ENCODE peak calls at places on chromosomes 11 and 22, in nine cellular contexts. F is SHP77, W is HCEC 1CT, S is ureter, Z is mucosa of descending colon, B is M059J, I is GM23338, J is right lobe of liver, V is NCI-H460. X is an unnamed sample.

GRCh38 chr11:44120169-44120568 is 24.7 kb downstream of the EXT2 start:
- DNase-seq in V (no peak), W (no peak), Z (no peak), S (no peak), B (no peak), I (peak; percentile 52), F (peak; percentile 10), J (no peak), X (no peak)

GRCh38 chr11:75625970-75626691 is 42.7 kb downstream of the MAP6 start:
- DNase-seq in J (no peak), V (no peak), S (no peak), Z (no peak), B (peak; percentile 90), F (peak; percentile 59), I (no peak), W (peak; percentile 85), X (no peak)

GRCh38 chr11:47415949-47416472 is 7.6 kb downstream of the SLC39A13 start:
- DNase-seq in S (peak; percentile 88), I (peak; percentile 43), J (no peak), Z (peak; percentile 78), W (peak; percentile 96), B (peak; percentile 97), V (no peak), F (no peak), X (no peak)

GRCh38 chr11:68776442-68777235 is 25.3 kb upstream of the TESMIN start:
- DNase-seq in W (peak; percentile 2), S (no peak), F (no peak), B (no peak), V (no peak), J (no peak), Z (no peak), I (no peak), X (no peak)

GRCh38 chr22:47337161-47337621 is 574.7 kb downstream of the TBC1D22A start:
- DNase-seq in V (peak; percentile 27), Z (no peak), B (peak; percentile 98), S (no peak), F (peak; percentile 90), J (no peak), I (no peak), W (peak; percentile 34), X (no peak)

GRCh38 chr11:17371614-17372013 is 16.8 kb downstream of the KCNJ11 start:
- DNase-seq in S (no peak), V (no peak), F (no peak), B (peak; percentile 19), J (no peak), W (no peak), I (peak; percentile 52), Z (no peak), X (peak; percentile 26)

GRCh38 chr11:61480261-61480660 is 28.3 kb upstream of the LRRC10B start:
- DNase-seq in I (no peak), F (no peak), S (no peak), B (no peak), V (no peak), W (no peak), J (no peak), Z (no peak), X (peak; percentile 1)

GRCh38 chr11:16512163-16512562 is 155.8 kb upstream of the SOX6 start:
- DNase-seq in V (no peak), B (no peak), F (no peak), I (no peak), J (no peak), S (no peak), W (no peak), Z (no peak), X (no peak)

GRCh38 chr22:20567993-20568417 is 60.6 kb downstream of the MED15 start:
- DNase-seq in Z (peak; percentile 49), W (peak; percentile 50), B (peak; percentile 48), S (no peak), V (no peak), J (no peak), F (no peak), I (peak; percentile 40), X (peak; percentile 12)

GRCh38 chr11:117833401-117833891 is 8.9 kb upstream of the FXYD2 start:
- DNase-seq in V (no peak), Z (peak; percentile 91), J (peak; percentile 63), S (peak; percentile 92), W (no peak), F (peak; percentile 86), B (no peak), I (no peak), X (peak; percentile 93)

GRCh38 chr22:30908051-30908461 is 60.5 kb downstream of the MORC2 start:
- DNase-seq in V (no peak), F (no peak), J (no peak), S (no peak), I (no peak), Z (peak; percentile 24), W (no peak), B (no peak), X (no peak)

GRCh38 chr11:91248199-91248807 is 976.3 kb upstream of the FAT3 start:
- DNase-seq in Z (no peak), V (peak; percentile 2), S (no peak), J (no peak), B (peak; percentile 22), I (peak; percentile 74), F (peak; percentile 23), W (peak; percentile 17), X (peak; percentile 72)

GRCh38 chr11:28983780-28984179 is 875.6 kb downstream of the METTL15 start:
- DNase-seq in F (no peak), V (no peak), S (no peak), W (no peak), J (no peak), I (no peak), B (no peak), Z (no peak), X (no peak)

GRCh38 chr11:46649180-46649738 is 31.9 kb downstream of the ATG13 start:
- DNase-seq in S (peak; percentile 52), F (no peak), B (peak; percentile 93), I (no peak), Z (no peak), W (peak; percentile 90), J (no peak), V (no peak), X (peak; percentile 42)

GRCh38 chr11:15493921-15494630 is 379.4 kb downstream of the INSC start:
- DNase-seq in Z (no peak), F (peak; percentile 31), S (no peak), J (peak; percentile 30), B (peak; percentile 68), V (no peak), W (no peak), I (no peak), X (no peak)

GRCh38 chr11:18171377-18172000 is 1.1 kb upstream of the MRGPRX4 start:
- DNase-seq in W (peak; percentile 18), Z (no peak), B (peak; percentile 45), F (peak; percentile 10), S (no peak), J (peak; percentile 47), V (peak; percentile 24), I (peak; percentile 71), X (peak; percentile 45)

GRCh38 chr11:113645593-113646349 is 60.3 kb downstream of the TMPRSS5 start:
- DNase-seq in Z (no peak), J (no peak), B (no peak), I (no peak), W (no peak), S (no peak), F (no peak), V (no peak), X (no peak)

GRCh38 chr11:2804701-2805387 is 80.7 kb downstream of the CDKN1C start:
- DNase-seq in J (peak; percentile 16), F (no peak), Z (peak; percentile 27), W (no peak), V (no peak), S (peak; percentile 40), I (no peak), B (no peak), X (no peak)

GRCh38 chr22:33841281-33842005 is 78.8 kb downstream of the LARGE1 start:
- DNase-seq in S (no peak), J (no peak), W (no peak), V (no peak), B (no peak), Z (no peak), F (no peak), I (no peak), X (no peak)

GRCh38 chr11:115887727-115888126 is 383.5 kb upstream of the CADM1 start:
- DNase-seq in J (no peak), W (no peak), V (no peak), S (no peak), F (no peak), B (no peak), Z (no peak), I (no peak), X (no peak)

X was measured in left kidney.